ENCODE peak calls at places on chromosomes 5 and 9, in four cellular contexts. D, H, P and X are unnamed samples.

GRCh38 chr5:33321026-33321425 is 119.7 kb upstream of the TARS1 start:
- DNase-seq in D (no peak), H (no peak), P (no peak), X (no peak)

GRCh38 chr9:37053684-37054512 is 19.8 kb upstream of the PAX5 start:
- DNase-seq in D (no peak), H (no peak), P (no peak), X (no peak)

GRCh38 chr5:10317825-10318682 is 10.4 kb upstream of the CMBL start:
- DNase-seq in D (no peak), H (no peak), P (no peak), X (no peak)

GRCh38 chr9:32523910-32524309 is 2.1 kb downstream of the RIGI start:
- DNase-seq in D (no peak), H (peak), P (no peak), X (no peak)

GRCh38 chr9:135410831-135411473 is 68.6 kb upstream of the PPP1R26 start:
- DNase-seq in D (peak), H (peak), P (no peak), X (no peak)

GRCh38 chr5:8700222-8700621 is 831.3 kb downstream of the MTRR start:
- DNase-seq in D (no peak), H (no peak), P (no peak), X (no peak)

GRCh38 chr5:115392611-115393010 is 96.2 kb upstream of the CCDC112 start:
- DNase-seq in D (no peak), H (no peak), P (no peak), X (no peak)

GRCh38 chr5:111068208-111068607 is 3.3 kb upstream of the TSLP start:
- DNase-seq in D (no peak), H (no peak), P (no peak), X (no peak)

GRCh38 chr5:54361683-54362411 is 51.5 kb upstream of the ARL15 start:
- DNase-seq in D (no peak), H (no peak), P (no peak), X (no peak)

GRCh38 chr9:74940600-74940999 is 12.1 kb downstream of the C9orf40 start:
- DNase-seq in D (no peak), H (peak), P (no peak), X (no peak)

GRCh38 chr9:14315754-14316573 is 2.0 kb upstream of the NFIB start:
- DNase-seq in D (peak), H (no peak), P (no peak), X (peak)

GRCh38 chr9:136750526-136750925 is 2.2 kb upstream of the LCN6 start:
- DNase-seq in D (no peak), H (no peak), P (no peak), X (no peak)

GRCh38 chr9:14945351-14945750 is 35.1 kb upstream of the FREM1 start:
- DNase-seq in D (no peak), H (no peak), P (no peak), X (no peak)

GRCh38 chr9:96344458-96345180 is 38.9 kb downstream of the SLC35D2 start:
- DNase-seq in D (no peak), H (peak), P (peak), X (peak)

GRCh38 chr9:121282309-121283071 is 14.5 kb downstream of the GSN start:
- DNase-seq in D (no peak), H (no peak), P (no peak), X (no peak)

GRCh38 chr9:33234511-33235467 is 5.2 kb upstream of the SPINK4 start:
- DNase-seq in D (no peak), H (no peak), P (no peak), X (peak)

GRCh38 chr5:168408561-168409321 is 77.5 kb upstream of the RARS1 start:
- DNase-seq in D (no peak), H (no peak), P (no peak), X (no peak)

GRCh38 chr9:23220171-23220570 is 605.9 kb downstream of the ELAVL2 start:
- DNase-seq in D (no peak), H (no peak), P (no peak), X (no peak)

GRCh38 chr9:36398745-36399144 is 1.3 kb downstream of the RNF38 start:
- DNase-seq in D (no peak), H (no peak), P (no peak), X (no peak)

GRCh38 chr9:70539526-70539925 is 125.1 kb upstream of the KLF9 start:
- DNase-seq in D (no peak), H (no peak), P (no peak), X (no peak)

GRCh38 chr5:42013561-42013960 is 88.5 kb downstream of the FBXO4 start:
- DNase-seq in D (no peak), H (no peak), P (no peak), X (no peak)

GRCh38 chr5:91020065-91020800 is 362.9 kb downstream of the ARRDC3 start:
- DNase-seq in D (no peak), H (no peak), P (no peak), X (no peak)

GRCh38 chr9:22120595-22120994 is 111.5 kb upstream of the CDKN2B start:
- DNase-seq in D (no peak), H (no peak), P (no peak), X (no peak)

GRCh38 chr9:16157216-16157615 is 604.4 kb downstream of the CCDC171 start:
- DNase-seq in D (no peak), H (no peak), P (no peak), X (no peak)

GRCh38 chr5:64767959-64768357 is 533 bp downstream of the SREK1IP1 start:
- DNase-seq in D (peak), H (peak), P (peak), X (peak)

GRCh38 chr9:107637421-107638420 is 148.2 kb upstream of the KLF4 start:
- DNase-seq in D (peak), H (no peak), P (no peak), X (peak)

GRCh38 chr9:127130661-127131538 is 8.5 kb upstream of the ANGPTL2 start:
- DNase-seq in D (no peak), H (peak), P (no peak), X (no peak)

GRCh38 chr5:43190755-43191603 is 1.0 kb upstream of the NIM1K start:
- DNase-seq in D (no peak), H (no peak), P (no peak), X (no peak)

GRCh38 chr9:127570533-127571111 is 41.5 kb upstream of the STXBP1 start:
- DNase-seq in D (no peak), H (no peak), P (no peak), X (no peak)

GRCh38 chr9:71743884-71744283 is 24.4 kb downstream of the CEMIP2 start:
- DNase-seq in D (no peak), H (no peak), P (no peak), X (no peak)

GRCh38 chr5:75023368-75024159 is 28.8 kb downstream of the GCNT4 start:
- DNase-seq in D (no peak), H (no peak), P (no peak), X (no peak)

GRCh38 chr9:123419091-123419490 is 63.1 kb downstream of the CRB2 start:
- DNase-seq in D (no peak), H (no peak), P (no peak), X (no peak)

GRCh38 chr9:130920762-130921482 is 18.1 kb downstream of the FIBCD1 start:
- DNase-seq in D (no peak), H (no peak), P (peak), X (no peak)

GRCh38 chr5:127875235-127876021 is 172.2 kb downstream of the CCDC192 start:
- DNase-seq in D (peak), H (peak), P (peak), X (peak)

GRCh38 chr5:126961128-126961527 is 69.2 kb downstream of the MARCHF3 start:
- DNase-seq in D (no peak), H (no peak), P (no peak), X (no peak)

GRCh38 chr9:83431470-83432060 is 106.6 kb downstream of the FRMD3 start:
- DNase-seq in D (no peak), H (peak), P (no peak), X (peak)

GRCh38 chr9:10265102-10265708 is 347.6 kb downstream of the PTPRD start:
- DNase-seq in D (no peak), H (no peak), P (no peak), X (no peak)

GRCh38 chr5:110956280-110956912 is 115.1 kb upstream of the TSLP start:
- DNase-seq in D (peak), H (no peak), P (no peak), X (no peak)

GRCh38 chr5:134136771-134137170 is 22.3 kb downstream of the TCF7 start:
- DNase-seq in D (no peak), H (no peak), P (no peak), X (no peak)

GRCh38 chr9:111866976-111867375 is 29.6 kb upstream of the UGCG start:
- DNase-seq in D (no peak), H (peak), P (peak), X (peak)
- TF ChIP-seq NR3C1 in D (no peak), H (no peak), P (no peak), X (no peak)

GRCh38 chr5:57939771-57940170 is 457.2 kb upstream of the ACTBL2 start:
- DNase-seq in D (no peak), H (no peak), P (no peak), X (no peak)

GRCh38 chr5:57940236-57940635 is 457.6 kb upstream of the ACTBL2 start:
- DNase-seq in D (no peak), H (no peak), P (no peak), X (no peak)

GRCh38 chr5:57939335-57939734 is 456.7 kb upstream of the ACTBL2 start:
- DNase-seq in D (no peak), H (no peak), P (no peak), X (no peak)

GRCh38 chr5:57937501-57937900 is 454.9 kb upstream of the ACTBL2 start:
- DNase-seq in D (no peak), H (no peak), P (no peak), X (no peak)

DNA sequence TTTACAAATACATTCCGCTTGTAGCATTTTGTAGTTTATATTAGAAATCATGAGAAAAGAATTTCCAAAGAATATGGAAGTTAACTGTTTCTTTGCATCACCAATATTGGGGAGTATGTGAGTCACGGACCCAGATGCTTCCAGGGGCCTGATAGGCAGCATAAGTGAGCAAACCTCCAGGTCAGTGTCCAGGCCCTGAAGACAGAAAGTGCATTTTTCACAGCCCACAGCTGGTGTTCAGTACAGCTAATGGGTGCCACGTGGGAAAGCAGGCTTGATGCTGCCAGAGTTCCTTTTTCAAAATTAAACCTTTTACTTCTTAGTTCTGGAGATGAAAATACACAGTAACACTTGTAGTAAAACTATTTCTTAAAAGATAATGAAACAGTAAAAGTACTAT is 454.4 kb upstream of the ACTBL2 start:
- DNase-seq in D (no peak), H (no peak), P (no peak), X (no peak)
- TF ChIP-seq NR3C1 in D (no peak), H (no peak), P (no peak), X (no peak)

GRCh38 chr5:78077369-78078068 is 217.0 kb downstream of the AP3B1 start:
- DNase-seq in D (no peak), H (no peak), P (no peak), X (no peak)

GRCh38 chr5:78075301-78075700 is 219.2 kb downstream of the AP3B1 start:
- DNase-seq in D (no peak), H (no peak), P (no peak), X (no peak)

DNA sequence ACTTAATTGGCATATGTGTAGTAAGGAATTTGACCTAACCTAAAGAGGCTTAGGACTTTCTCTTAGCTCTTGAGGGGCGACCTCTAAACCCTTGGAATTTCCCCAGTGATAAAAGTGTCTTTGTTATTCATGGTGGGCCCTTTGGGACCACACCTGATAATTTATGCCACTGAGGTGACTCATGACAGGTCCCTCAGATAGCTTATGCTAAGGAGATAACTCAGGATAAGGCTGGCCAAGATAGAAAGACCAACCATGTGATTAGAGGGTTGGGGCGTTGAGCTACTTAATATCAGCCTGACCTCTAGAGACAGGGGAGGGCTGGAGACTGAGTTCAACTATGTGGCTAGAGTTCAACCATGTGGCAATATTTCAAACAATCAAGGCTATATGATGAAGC is 218.1 kb downstream of the AP3B1 start:
- DNase-seq in D (no peak), H (no peak), P (no peak), X (no peak)
- TF ChIP-seq NR3C1 in D (no peak), H (no peak), P (no peak), X (no peak)

GRCh38 chr9:91781116-91781515 is 168.9 kb downstream of the ROR2 start:
- DNase-seq in D (no peak), H (no peak), P (no peak), X (no peak)
- TF ChIP-seq NR3C1 in D (no peak), H (no peak), P (no peak), X (no peak)